ENCODE peak calls at places on chromosomes 3 and 15, in six cellular contexts. P, U, N, T, S and H are unnamed samples.

GRCh38 chr3:187319699-187320302 is 28.3 kb upstream of the MASP1 start:
- DNase-seq in P (peak; percentile 49), U (peak; percentile 68), N (peak; percentile 33), T (peak; percentile 73), S (peak; percentile 53), H (peak; percentile 65)

GRCh38 chr3:153111056-153111455 is 51.0 kb upstream of the RAP2B start:
- DNase-seq in P (no peak), U (no peak), N (no peak), T (no peak), S (no peak), H (no peak)

GRCh38 chr15:67120839-67121540 is 55.6 kb downstream of the SMAD3 start:
- DNase-seq in P (peak; percentile 86), U (peak; percentile 91), N (no peak), T (no peak), S (peak; percentile 98), H (peak; percentile 96)

GRCh38 chr3:26236511-26236910 is 386.1 kb upstream of the LRRC3B start:
- DNase-seq in P (no peak), U (peak; percentile 61), N (no peak), T (no peak), S (no peak), H (peak; percentile 35)

GRCh38 chr3:69819283-69819682 is 80.0 kb downstream of the MITF start:
- DNase-seq in P (no peak), U (peak; percentile 30), N (no peak), T (no peak), S (no peak), H (no peak)

GRCh38 chr15:60155661-60156060 is 151.6 kb downstream of the FOXB1 start:
- DNase-seq in P (no peak), U (no peak), N (no peak), T (no peak), S (no peak), H (no peak)

GRCh38 chr3:188839187-188839695 is 332.5 kb upstream of the TPRG1 start:
- DNase-seq in P (no peak), U (no peak), N (no peak), T (no peak), S (no peak), H (no peak)

GRCh38 chr15:52790941-52791751 is 1.0 kb upstream of the ONECUT1 start:
- DNase-seq in P (no peak), U (no peak), N (no peak), T (no peak), S (no peak), H (no peak)

GRCh38 chr3:177802151-177802900 is 605.0 kb upstream of the TBL1XR1 start:
- DNase-seq in P (no peak), U (no peak), N (no peak), T (no peak), S (no peak), H (no peak)

GRCh38 chr3:149575213-149575961 is 82.4 kb downstream of the WWTR1 start:
- DNase-seq in P (no peak), U (peak; percentile 32), N (no peak), T (peak; percentile 92), S (peak; percentile 76), H (peak; percentile 70)

GRCh38 chr3:71360694-71361093 is 222.8 kb downstream of the FOXP1 start:
- DNase-seq in P (peak; percentile 44), U (no peak), N (peak; percentile 19), T (no peak), S (no peak), H (no peak)

GRCh38 chr15:89459271-89460038 is 36.9 kb downstream of the RHCG start:
- DNase-seq in P (no peak), U (no peak), N (no peak), T (no peak), S (no peak), H (no peak)

GRCh38 chr3:53016236-53016635 is 29.6 kb downstream of the SFMBT1 start:
- DNase-seq in P (no peak), U (no peak), N (no peak), T (no peak), S (no peak), H (no peak)